ENCODE peak calls at places on chromosomes 6 and 20, in seven cellular contexts. One of them, this sample, is unnamed.

GRCh38 chr6:167141667-167142432 is 15.9 kb downstream of the GPR31 start:
- DNase-seq in fibroblast of lung: no peak
- DNase-seq in K562: peak; percentile 39
- DNase-seq in keratinocyte: no peak
- DNase-seq in IMR-90: no peak
- DNase-seq in H1: peak; percentile 79
- DNase-seq in trophoblast cell: peak; percentile 58
- DNase-seq in this sample: peak; percentile 81

GRCh38 chr20:57708694-57709673 is 831 bp downstream of the PMEPA1 start:
- DNase-seq in fibroblast of lung: no peak
- DNase-seq in K562: peak; percentile 30
- DNase-seq in keratinocyte: no peak
- DNase-seq in IMR-90: peak; percentile 19
- DNase-seq in H1: no peak
- DNase-seq in trophoblast cell: no peak
- DNase-seq in this sample: peak; percentile 56

GRCh38 chr6:168032383-168032760 is 34.9 kb downstream of the KIF25 start:
- DNase-seq in fibroblast of lung: peak; percentile 58
- DNase-seq in K562: no peak
- DNase-seq in keratinocyte: no peak
- DNase-seq in IMR-90: peak; percentile 86
- DNase-seq in H1: no peak
- DNase-seq in trophoblast cell: no peak
- DNase-seq in this sample: peak; percentile 61

GRCh38 chr6:14747881-14748520 is 497.9 kb upstream of the JARID2 start:
- DNase-seq in fibroblast of lung: peak; percentile 43
- DNase-seq in K562: no peak
- DNase-seq in keratinocyte: no peak
- DNase-seq in IMR-90: peak; percentile 57
- DNase-seq in H1: no peak
- DNase-seq in trophoblast cell: no peak
- DNase-seq in this sample: no peak

GRCh38 chr6:101543796-101544195 is 150.3 kb downstream of the GRIK2 start:
- DNase-seq in fibroblast of lung: no peak
- DNase-seq in K562: no peak
- DNase-seq in keratinocyte: no peak
- DNase-seq in IMR-90: no peak
- DNase-seq in H1: no peak
- DNase-seq in trophoblast cell: no peak
- DNase-seq in this sample: no peak

GRCh38 chr20:37240337-37241055 is 21.1 kb downstream of the GHRH start:
- DNase-seq in fibroblast of lung: no peak
- DNase-seq in K562: no peak
- DNase-seq in keratinocyte: no peak
- DNase-seq in IMR-90: no peak
- DNase-seq in H1: no peak
- DNase-seq in trophoblast cell: no peak
- DNase-seq in this sample: no peak

GRCh38 chr6:101396552-101397173 is 3.2 kb downstream of the GRIK2 start:
- DNase-seq in fibroblast of lung: peak; percentile 38
- DNase-seq in K562: peak; percentile 31
- DNase-seq in keratinocyte: no peak
- DNase-seq in IMR-90: peak; percentile 64
- DNase-seq in H1: peak; percentile 81
- DNase-seq in trophoblast cell: peak; percentile 76
- DNase-seq in this sample: peak; percentile 83

GRCh38 chr6:24228681-24229255 is 102.8 kb downstream of the NRSN1 start:
- DNase-seq in fibroblast of lung: peak; percentile 58
- DNase-seq in K562: no peak
- DNase-seq in keratinocyte: no peak
- DNase-seq in IMR-90: peak; percentile 6
- DNase-seq in H1: no peak
- DNase-seq in trophoblast cell: no peak
- DNase-seq in this sample: no peak

GRCh38 chr20:34710861-34711574 is 6.9 kb downstream of the TP53INP2 start:
- DNase-seq in fibroblast of lung: no peak
- DNase-seq in K562: no peak
- DNase-seq in keratinocyte: no peak
- DNase-seq in IMR-90: no peak
- DNase-seq in H1: no peak
- DNase-seq in trophoblast cell: no peak
- DNase-seq in this sample: no peak

GRCh38 chr20:57317789-57318371 is 11.7 kb upstream of the SPO11 start:
- DNase-seq in fibroblast of lung: no peak
- DNase-seq in K562: no peak
- DNase-seq in keratinocyte: no peak
- DNase-seq in IMR-90: no peak
- DNase-seq in H1: no peak
- DNase-seq in trophoblast cell: no peak
- DNase-seq in this sample: no peak

GRCh38 chr6:97198181-97198580 is 84.8 kb downstream of the MMS22L start:
- DNase-seq in fibroblast of lung: no peak
- DNase-seq in K562: no peak
- DNase-seq in keratinocyte: no peak
- DNase-seq in IMR-90: peak; percentile 46
- DNase-seq in H1: no peak
- DNase-seq in trophoblast cell: no peak
- DNase-seq in this sample: peak; percentile 31

GRCh38 chr20:55881204-55881603 is 124.1 kb downstream of the CBLN4 start:
- DNase-seq in fibroblast of lung: no peak
- DNase-seq in K562: no peak
- DNase-seq in keratinocyte: no peak
- DNase-seq in IMR-90: no peak
- DNase-seq in H1: no peak
- DNase-seq in trophoblast cell: no peak
- DNase-seq in this sample: no peak

GRCh38 chr6:40897390-40898003 is 141.5 kb downstream of the UNC5CL start:
- DNase-seq in fibroblast of lung: no peak
- DNase-seq in K562: no peak
- DNase-seq in keratinocyte: no peak
- DNase-seq in IMR-90: no peak
- DNase-seq in H1: no peak
- DNase-seq in trophoblast cell: no peak
- DNase-seq in this sample: no peak

GRCh38 chr20:61978491-61978890 is 87.2 kb downstream of the TAF4 start:
- DNase-seq in fibroblast of lung: no peak
- DNase-seq in K562: no peak
- DNase-seq in keratinocyte: no peak
- DNase-seq in IMR-90: no peak
- DNase-seq in H1: no peak
- DNase-seq in trophoblast cell: no peak
- DNase-seq in this sample: no peak

GRCh38 chr6:5172057-5172683 is 87.0 kb downstream of the PPP1R3G start:
- DNase-seq in fibroblast of lung: no peak
- DNase-seq in K562: no peak
- DNase-seq in keratinocyte: no peak
- DNase-seq in IMR-90: no peak
- DNase-seq in H1: no peak
- DNase-seq in trophoblast cell: no peak
- DNase-seq in this sample: no peak

GRCh38 chr6:3324262-3324942 is 65.7 kb downstream of the PSMG4 start:
- DNase-seq in fibroblast of lung: peak; percentile 83
- DNase-seq in K562: peak; percentile 91
- DNase-seq in keratinocyte: no peak
- DNase-seq in IMR-90: peak; percentile 97
- DNase-seq in H1: no peak
- DNase-seq in trophoblast cell: peak; percentile 14
- DNase-seq in this sample: peak; percentile 51

GRCh38 chr20:16528078-16528477 is 45.2 kb downstream of the KIF16B start:
- DNase-seq in fibroblast of lung: peak; percentile 95
- DNase-seq in K562: no peak
- DNase-seq in keratinocyte: peak; percentile 85
- DNase-seq in IMR-90: peak; percentile 96
- DNase-seq in H1: no peak
- DNase-seq in trophoblast cell: peak; percentile 53
- DNase-seq in this sample: peak; percentile 84

GRCh38 chr6:328184-328670 is 35.9 kb downstream of the DUSP22 start:
- DNase-seq in fibroblast of lung: peak; percentile 88
- DNase-seq in K562: no peak
- DNase-seq in keratinocyte: peak; percentile 26
- DNase-seq in IMR-90: peak; percentile 92
- DNase-seq in H1: no peak
- DNase-seq in trophoblast cell: no peak
- DNase-seq in this sample: peak; percentile 56

GRCh38 chr6:166671434-166672061 is 44.5 kb upstream of the RPS6KA2 start:
- DNase-seq in fibroblast of lung: peak; percentile 44
- DNase-seq in K562: no peak
- DNase-seq in keratinocyte: no peak
- DNase-seq in IMR-90: no peak
- DNase-seq in H1: no peak
- DNase-seq in trophoblast cell: no peak
- DNase-seq in this sample: peak; percentile 38

GRCh38 chr20:461254-462198 is 807 bp downstream of the TBC1D20 start:
- DNase-seq in fibroblast of lung: peak; percentile 40
- DNase-seq in K562: no peak
- DNase-seq in keratinocyte: no peak
- DNase-seq in IMR-90: peak; percentile 42
- DNase-seq in H1: peak; percentile 70
- DNase-seq in trophoblast cell: peak; percentile 38
- DNase-seq in this sample: peak; percentile 75

DNA sequence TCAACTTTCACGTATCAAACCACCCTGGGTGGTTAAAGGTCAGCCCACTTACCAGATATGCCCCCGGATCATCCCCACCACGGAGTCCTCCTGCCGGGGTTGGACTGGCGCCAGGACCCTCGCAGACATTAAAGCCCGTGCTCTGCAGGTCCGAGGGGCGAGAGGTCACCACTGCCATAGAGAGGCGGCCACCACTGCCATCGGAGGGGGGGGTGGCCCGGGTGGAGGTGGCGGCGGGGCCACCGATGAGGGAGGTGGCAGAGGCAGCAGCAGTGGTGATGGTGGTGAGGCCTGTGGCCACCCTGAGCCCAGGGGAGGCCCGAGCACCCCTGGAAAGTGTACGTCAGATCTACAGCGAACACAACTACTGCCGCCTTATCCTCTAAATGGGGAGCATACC is 76.3 kb downstream of the ASXL1 start:
- DNase-seq in fibroblast of lung: no peak
- DNase-seq in K562: no peak
- DNase-seq in keratinocyte: no peak
- DNase-seq in IMR-90: no peak
- DNase-seq in H1: no peak
- DNase-seq in trophoblast cell: no peak
- DNase-seq in this sample: peak; percentile 16
- H3K36me3 ChIP-seq in fibroblast of lung: peaks cover 45% of the 10 kb centered on the region
- H3K36me3 ChIP-seq in K562: peaks cover 98% of the 10 kb centered on the region
- H3K36me3 ChIP-seq in keratinocyte: peaks cover 41% of the 10 kb centered on the region
- H3K36me3 ChIP-seq in IMR-90: peaks cover 72% of the 10 kb centered on the region
- H3K36me3 ChIP-seq in H1: peaks cover 3% of the 10 kb centered on the region
- H3K36me3 ChIP-seq in trophoblast cell: peaks cover 66% of the 10 kb centered on the region
- H3K36me3 ChIP-seq in this sample: peaks cover 12% of the 10 kb centered on the region

GRCh38 chr6:124962617-124963415 is 579 bp downstream of the RNF217 start:
- DNase-seq in fibroblast of lung: peak; percentile 52
- DNase-seq in K562: peak; percentile 59
- DNase-seq in keratinocyte: no peak
- DNase-seq in IMR-90: peak; percentile 35
- DNase-seq in H1: peak; percentile 74
- DNase-seq in trophoblast cell: no peak
- DNase-seq in this sample: peak; percentile 65
- H2AFZ ChIP-seq in fibroblast of lung: peak overlapping the region; percentile 59
- H2AFZ ChIP-seq in K562: peak overlapping the region; percentile 70
- H2AFZ ChIP-seq in keratinocyte: peak overlapping the region; percentile 44
- H2AFZ ChIP-seq in IMR-90: peak overlapping the region; percentile 93
- H2AFZ ChIP-seq in H1: peak overlapping the region; percentile 88
- H2AFZ ChIP-seq in trophoblast cell: peak overlapping the region; percentile 96
- H2AFZ ChIP-seq in this sample: peak overlapping the region; percentile 41

DNA sequence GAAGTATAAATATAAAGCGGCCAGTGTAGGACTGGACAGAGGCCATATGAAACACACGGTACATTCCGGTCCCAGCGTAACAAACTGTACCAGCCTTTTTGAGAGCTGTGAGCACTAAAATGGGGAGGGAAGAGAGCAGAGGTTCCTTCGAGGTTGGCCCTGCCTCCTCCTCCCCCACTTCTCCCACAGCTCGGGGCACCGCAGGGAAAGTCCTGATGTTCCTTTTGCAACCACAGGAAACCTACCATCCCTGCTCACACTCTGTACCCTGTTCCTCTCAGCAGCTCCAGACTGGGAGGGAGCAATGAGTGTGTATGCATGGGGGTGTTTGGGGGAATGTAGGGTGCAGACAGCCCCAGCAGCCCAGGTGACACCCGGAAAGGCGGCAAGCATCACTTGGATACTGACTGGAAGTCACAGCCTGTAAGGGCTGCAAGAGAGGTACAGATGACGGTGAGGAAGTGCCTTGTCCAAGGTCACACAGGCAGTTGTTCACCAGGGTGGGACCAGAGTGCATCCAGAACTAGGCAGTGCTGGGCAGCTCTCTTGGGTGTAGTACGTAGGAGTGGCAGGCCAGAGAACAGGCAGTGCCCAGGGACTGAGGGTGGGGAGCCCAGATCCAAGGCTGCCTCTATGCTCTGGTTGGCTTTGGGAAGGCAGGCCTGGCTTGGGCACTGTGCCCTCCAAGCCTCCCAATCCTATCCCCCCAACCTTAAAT is 11.0 kb upstream of the ARMC12 start:
- DNase-seq in fibroblast of lung: peak; percentile 88
- DNase-seq in K562: no peak
- DNase-seq in keratinocyte: no peak
- DNase-seq in IMR-90: no peak
- DNase-seq in H1: no peak
- DNase-seq in trophoblast cell: no peak
- DNase-seq in this sample: peak; percentile 54
- H3K4me1 ChIP-seq in fibroblast of lung: peaks cover 26% of the 10 kb centered on the region
- H3K4me1 ChIP-seq in K562: peaks cover 49% of the 10 kb centered on the region
- H3K4me1 ChIP-seq in keratinocyte: peaks cover 48% of the 10 kb centered on the region
- H3K4me1 ChIP-seq in IMR-90: peaks cover 16% of the 10 kb centered on the region
- H3K4me1 ChIP-seq in H1: peaks cover 3% of the 10 kb centered on the region
- H3K4me1 ChIP-seq in trophoblast cell: peaks cover 13% of the 10 kb centered on the region
- H3K4me1 ChIP-seq in this sample: peaks cover 80% of the 10 kb centered on the region

GRCh38 chr6:17650910-17651309 is 50.8 kb downstream of the FAM8A1 start:
- DNase-seq in fibroblast of lung: no peak
- DNase-seq in K562: no peak
- DNase-seq in keratinocyte: no peak
- DNase-seq in IMR-90: no peak
- DNase-seq in H1: no peak
- DNase-seq in trophoblast cell: no peak
- DNase-seq in this sample: no peak
- H3K36me3 ChIP-seq in fibroblast of lung: peaks cover 7% of the 10 kb centered on the region
- H3K36me3 ChIP-seq in K562: peaks cover 90% of the 10 kb centered on the region
- H3K36me3 ChIP-seq in keratinocyte: peaks cover 3% of the 10 kb centered on the region
- H3K36me3 ChIP-seq in IMR-90: peaks cover 22% of the 10 kb centered on the region
- H3K36me3 ChIP-seq in H1: peaks cover 5% of the 10 kb centered on the region
- H3K36me3 ChIP-seq in trophoblast cell: peaks cover 26% of the 10 kb centered on the region
- H3K36me3 ChIP-seq in this sample: no peaks in the 10 kb centered on the region